ENCODE peak calls at places on chromosomes 13 and 19, in four cellular contexts. T is ovary, V is cardiac muscle cell, Y is heart right ventricle. A is an unnamed sample. For H3K4me1, the result is how much of the 10 kb centered on the place peaks cover.

GRCh38 chr19:53772943-53773342 is 51.2 kb downstream of the NLRP12 start:
- DNase-seq in T (peak), V (peak), Y (no peak), A (peak)

GRCh38 chr13:87827479-87827878 is 156.3 kb downstream of the SLITRK5 start:
- DNase-seq in T (no peak), V (no peak), Y (no peak), A (no peak)

GRCh38 chr19:47697863-47698609 is 15.2 kb upstream of the EHD2 start:
- DNase-seq in T (peak), V (peak), Y (peak), A (peak)

GRCh38 chr19:293436-294110 is 2.4 kb upstream of the PLPP2 start:
- DNase-seq in T (no peak), V (no peak), Y (no peak), A (no peak)

GRCh38 chr19:13764821-13765394 is 586 bp downstream of the MRI1 start:
- DNase-seq in T (no peak), V (peak), Y (peak), A (peak)

GRCh38 chr13:62185631-62186256 is 770.1 kb upstream of the PCDH20 start:
- DNase-seq in T (no peak), V (no peak), Y (no peak), A (no peak)

GRCh38 chr19:6267552-6268381 is 12.0 kb downstream of the MLLT1 start:
- DNase-seq in T (no peak), V (no peak), Y (no peak), A (no peak)

GRCh38 chr19:13861714-13862531 is 15.0 kb upstream of the NANOS3 start:
- DNase-seq in T (peak), V (peak), Y (peak), A (peak)

GRCh38 chr19:33417751-33418150 is 44.2 kb downstream of the CEBPG start:
- DNase-seq in T (no peak), V (no peak), Y (no peak), A (no peak)

GRCh38 chr19:55930996-55931515 is 1.1 kb downstream of the NLRP13 start:
- DNase-seq in T (no peak), V (no peak), Y (no peak), A (no peak)

GRCh38 chr13:96796234-96796633 is 198.0 kb downstream of the OXGR1 start:
- DNase-seq in T (no peak), V (no peak), Y (no peak), A (no peak)

DNA sequence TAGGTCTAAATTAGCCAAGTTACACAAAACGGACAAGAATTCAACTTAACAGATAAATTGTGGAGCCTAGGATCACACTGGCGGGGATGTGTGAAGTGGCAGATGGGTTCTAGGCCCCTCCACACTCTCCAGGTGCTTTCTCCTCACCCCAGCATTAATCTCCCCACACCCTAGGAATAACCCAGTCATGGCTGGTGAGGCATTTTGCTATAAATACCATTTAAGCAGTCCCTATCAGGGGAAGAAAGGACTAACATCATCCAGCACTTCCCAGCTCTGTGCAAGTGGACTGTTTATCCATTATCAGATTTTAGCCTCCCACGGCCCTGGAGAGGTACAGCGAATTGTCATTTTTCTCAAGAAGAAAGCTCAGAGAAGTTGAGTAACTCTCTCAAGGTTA is 154.9 kb downstream of the NUFIP1 start:
- DNase-seq in T (no peak), V (no peak), Y (no peak), A (no peak)
- H3K4me1 ChIP-seq in T (under half), V (under half), Y (under half), A (under half)

DNA sequence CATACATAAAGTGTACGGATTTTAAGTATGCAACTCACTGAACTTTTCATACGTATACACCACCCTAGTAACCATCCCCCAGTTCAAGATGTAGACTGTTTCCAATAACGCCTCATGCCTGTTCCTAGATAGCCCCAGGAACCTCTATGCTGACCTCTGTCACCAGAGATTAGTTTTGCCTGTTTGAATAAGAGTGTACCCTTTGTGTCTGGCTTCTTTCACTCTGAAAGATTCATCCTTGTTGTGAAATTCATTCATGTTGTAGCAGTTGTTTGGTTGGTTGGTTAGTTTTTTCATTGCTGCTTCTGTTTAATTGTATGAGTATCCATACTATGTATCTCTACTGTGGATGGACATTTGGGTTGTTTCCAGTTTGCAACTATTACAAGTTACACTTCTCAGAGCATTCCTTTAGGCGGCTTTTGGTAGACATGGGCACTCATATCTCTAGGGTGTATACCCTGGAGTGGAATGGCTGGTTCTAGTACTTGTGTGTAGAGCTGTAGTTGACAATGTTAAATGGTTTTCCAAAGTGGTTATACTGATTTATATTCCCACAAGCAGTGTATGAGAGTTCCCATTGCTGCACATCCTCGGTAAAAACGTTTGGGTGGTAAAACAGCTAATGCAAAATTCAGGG is 1.6 kb downstream of the RNASEH2B start:
- DNase-seq in T (no peak), V (peak), Y (no peak), A (no peak)
- H3K4me3 ChIP-seq in T (peak), V (peak), Y (peak), A (no peak)

DNA sequence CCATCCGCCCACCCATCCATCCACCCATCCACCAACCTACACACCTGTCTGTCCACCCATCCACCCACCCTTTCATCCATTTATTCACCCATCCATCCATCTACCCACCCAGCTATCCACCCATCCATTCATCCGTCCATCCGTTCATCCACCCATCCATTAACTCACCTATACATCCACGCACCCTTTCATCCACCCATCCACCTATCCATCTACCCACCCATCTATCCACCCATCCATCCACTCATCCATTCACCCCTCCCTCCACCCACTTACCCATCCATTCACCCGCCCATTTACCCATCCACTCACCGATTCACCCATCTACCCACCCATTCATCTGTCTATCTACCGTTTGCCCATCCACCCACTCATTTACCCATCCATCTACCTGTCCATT is 17.6 kb downstream of the KLHL26 start:
- DNase-seq in T (no peak), V (no peak), Y (no peak), A (no peak)
- H3K4me1 ChIP-seq in T (under half), V (under half), Y (half or more), A (under half)

GRCh38 chr19:41929536-41930071 is 1.4 kb upstream of the ERFL start:
- DNase-seq in T (no peak), V (no peak), Y (no peak), A (no peak)

GRCh38 chr19:41927810-41928192 is 448 bp downstream of the ERFL start:
- DNase-seq in T (no peak), V (no peak), Y (no peak), A (no peak)

GRCh38 chr19:41930322-41930722 is 2.1 kb upstream of the ERFL start:
- DNase-seq in T (no peak), V (no peak), Y (no peak), A (no peak)

GRCh38 chr19:41928221-41928683 is at the start of gene ERFL:
- DNase-seq in T (no peak), V (no peak), Y (no peak), A (no peak)

DNA sequence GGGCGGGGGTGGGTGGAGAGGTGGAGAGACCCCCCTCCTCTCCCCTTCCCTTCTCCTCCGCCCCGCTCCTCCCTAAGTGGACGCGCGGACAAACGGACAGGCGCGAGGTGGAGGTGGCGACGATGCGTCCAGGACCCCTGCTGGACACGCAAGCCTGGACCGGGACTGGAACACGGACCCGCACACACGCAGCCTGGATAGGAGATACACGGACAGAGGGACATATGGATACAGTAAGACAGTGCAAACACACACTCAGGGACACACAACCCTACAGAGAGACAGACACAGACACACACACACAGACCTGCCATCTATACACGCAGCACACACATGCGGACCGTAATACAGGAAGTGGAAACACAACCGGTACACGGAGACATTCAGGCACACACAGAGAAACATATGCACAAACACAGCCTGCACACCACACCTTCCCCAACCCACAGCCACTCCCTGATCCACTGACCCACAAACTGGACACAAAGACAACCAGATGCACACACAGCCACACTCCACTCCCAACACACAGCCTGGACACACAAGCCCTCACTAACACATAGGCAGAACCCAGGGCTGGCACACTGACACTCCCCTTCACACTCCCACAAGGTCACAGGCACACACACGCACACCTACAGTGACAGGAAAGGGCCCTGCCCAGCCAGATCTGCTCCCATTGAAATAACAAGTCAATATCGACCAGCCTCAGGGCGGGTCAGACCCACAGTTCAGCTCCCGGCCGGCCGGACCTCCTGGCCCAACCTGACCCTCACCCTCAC is 696 bp upstream of the ERFL start:
- DNase-seq in T (no peak), V (no peak), Y (no peak), A (no peak)
- H3K4me3 ChIP-seq in T (peak), V (peak), Y (peak), A (peak)

GRCh38 chr19:39254539-39255345 is 6.1 kb upstream of the IFNL4 start:
- DNase-seq in T (no peak), V (no peak), Y (no peak), A (no peak)

GRCh38 chr19:39253374-39254149 is 4.9 kb upstream of the IFNL4 start:
- DNase-seq in T (no peak), V (no peak), Y (no peak), A (no peak)

GRCh38 chr19:39248806-39249205 is at the start of gene IFNL4:
- DNase-seq in T (no peak), V (no peak), Y (no peak), A (no peak)

GRCh38 chr19:39251081-39251480 is 2.4 kb upstream of the IFNL4 start:
- DNase-seq in T (no peak), V (no peak), Y (no peak), A (no peak)

DNA sequence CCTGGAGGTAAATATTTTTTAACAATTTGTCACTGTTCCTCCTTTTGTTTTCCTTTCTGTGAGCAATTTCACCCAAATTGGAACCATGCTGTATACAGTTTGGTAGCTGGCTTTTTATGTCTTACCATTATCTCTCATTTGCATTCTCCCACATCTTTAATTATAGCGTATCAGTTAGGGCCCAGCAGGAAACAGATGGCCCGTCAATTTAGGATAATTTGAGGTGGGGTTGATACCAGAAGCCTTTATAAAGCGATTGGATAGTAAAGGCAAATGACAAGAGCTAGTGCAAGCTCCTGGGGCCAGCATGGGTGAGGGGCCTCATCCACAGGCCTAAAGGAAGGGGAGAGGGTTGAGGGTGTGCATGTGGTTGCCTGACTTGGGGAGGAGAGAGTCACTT is 3.8 kb upstream of the IFNL4 start:
- DNase-seq in T (no peak), V (no peak), Y (no peak), A (no peak)
- H3K4me1 ChIP-seq in T (under half), V (under half), Y (under half), A (under half)

A was measured in adrenal gland.